ENCODE peak calls at places on chromosomes 12 and 14, in four cellular contexts. P is thyroid gland, U is right lobe of liver, E is body of pancreas. Y is an unnamed sample.

GRCh38 chr12:89831696-89832095 is 123.1 kb upstream of the ATP2B1 start:
- DNase-seq in E (no peak), U (no peak), P (no peak), Y (no peak)

GRCh38 chr12:108881953-108882352 is 2.1 kb downstream of the DAO start:
- DNase-seq in E (no peak), U (no peak), P (no peak), Y (no peak)

GRCh38 chr14:105711841-105712460 is 185.6 kb downstream of the TMEM121 start:
- DNase-seq in E (no peak), P (no peak), U (no peak), Y (no peak)

GRCh38 chr14:99522934-99523660 is 41.9 kb downstream of the CCNK start:
- DNase-seq in U (no peak), E (no peak), P (peak), Y (no peak)

GRCh38 chr12:54363047-54363446 is 1.2 kb downstream of the GPR84 start:
- DNase-seq in E (no peak), U (peak), P (no peak), Y (no peak)

GRCh38 chr12:94941440-94941862 is 62.0 kb downstream of the NDUFA12 start:
- DNase-seq in P (peak), U (no peak), E (peak), Y (no peak)

GRCh38 chr12:82818276-82819035 is 131.8 kb downstream of the TMTC2 start:
- DNase-seq in U (no peak), P (no peak), E (no peak), Y (no peak)

GRCh38 chr12:109757671-109758265 is 44.1 kb downstream of the FAM222A start:
- DNase-seq in E (no peak), U (peak), P (no peak), Y (peak)

GRCh38 chr12:77116277-77116676 is 50.9 kb upstream of the E2F7 start:
- DNase-seq in P (no peak), U (no peak), E (no peak), Y (no peak)

GRCh38 chr12:21962236-21962635 is 21.0 kb upstream of the ABCC9 start:
- DNase-seq in P (no peak), U (no peak), E (no peak), Y (no peak)

GRCh38 chr12:57479376-57480115 is at the start of gene ARHGAP9:
- DNase-seq in E (no peak), P (no peak), U (no peak), Y (no peak)

GRCh38 chr12:47652491-47653234 is 53.2 kb downstream of the RPAP3 start:
- DNase-seq in E (no peak), U (no peak), P (peak), Y (no peak)

GRCh38 chr12:69329669-69330428 is 18.3 kb upstream of the LYZ start:
- DNase-seq in U (no peak), P (no peak), E (no peak), Y (no peak)

GRCh38 chr12:65634061-65634460 is 190.2 kb upstream of the HMGA2 start:
- DNase-seq in E (no peak), U (no peak), P (no peak), Y (no peak)

GRCh38 chr14:105864116-105864515 is 337.7 kb downstream of the TMEM121 start:
- DNase-seq in E (no peak), U (no peak), P (no peak), Y (no peak)

GRCh38 chr14:57508756-57509155 is 15.1 kb upstream of the CCDC198 start:
- DNase-seq in U (no peak), E (no peak), P (no peak), Y (no peak)

GRCh38 chr14:88985654-88986053 is 161.2 kb downstream of the TTC8 start:
- DNase-seq in P (no peak), U (no peak), E (no peak), Y (no peak)

GRCh38 chr12:90938451-90938850 is 16.5 kb downstream of the CCER1 start:
- DNase-seq in P (no peak), E (no peak), U (no peak), Y (no peak)

GRCh38 chr14:29810064-29810463 is 117.6 kb downstream of the PRKD1 start:
- DNase-seq in U (no peak), E (no peak), P (no peak), Y (no peak)

GRCh38 chr14:54316652-54317051 is 80.2 kb upstream of the CDKN3 start:
- DNase-seq in E (no peak), U (no peak), P (no peak), Y (no peak)

GRCh38 chr12:29763301-29763683 is 20.4 kb downstream of the TMTC1 start:
- DNase-seq in U (no peak), E (no peak), P (no peak), Y (no peak)

GRCh38 chr12:14833336-14833735 is 10.0 kb downstream of the ART4 start:
- DNase-seq in P (no peak), U (no peak), E (no peak), Y (no peak)

GRCh38 chr14:101113108-101113612 is 209.6 kb upstream of the RTL1 start:
- DNase-seq in E (peak), U (peak), P (no peak), Y (peak)

GRCh38 chr12:94266390-94266789 is 118.0 kb downstream of the PLXNC1 start:
- DNase-seq in E (no peak), P (no peak), U (no peak), Y (no peak)

GRCh38 chr12:72747460-72747859 is 475.3 kb downstream of the TRHDE start:
- DNase-seq in U (no peak), P (no peak), E (no peak), Y (no peak)

GRCh38 chr14:64298773-64299172 is 4.6 kb upstream of the ESR2 start:
- DNase-seq in P (no peak), E (no peak), U (no peak), Y (no peak)

GRCh38 chr12:62436164-62436503 is 30.5 kb upstream of the MON2 start:
- DNase-seq in U (no peak), E (no peak), P (no peak), Y (no peak)

GRCh38 chr12:56688846-56689113 is 696 bp upstream of the PTGES3 start:
- DNase-seq in E (no peak), U (no peak), P (no peak), Y (no peak)

DNA sequence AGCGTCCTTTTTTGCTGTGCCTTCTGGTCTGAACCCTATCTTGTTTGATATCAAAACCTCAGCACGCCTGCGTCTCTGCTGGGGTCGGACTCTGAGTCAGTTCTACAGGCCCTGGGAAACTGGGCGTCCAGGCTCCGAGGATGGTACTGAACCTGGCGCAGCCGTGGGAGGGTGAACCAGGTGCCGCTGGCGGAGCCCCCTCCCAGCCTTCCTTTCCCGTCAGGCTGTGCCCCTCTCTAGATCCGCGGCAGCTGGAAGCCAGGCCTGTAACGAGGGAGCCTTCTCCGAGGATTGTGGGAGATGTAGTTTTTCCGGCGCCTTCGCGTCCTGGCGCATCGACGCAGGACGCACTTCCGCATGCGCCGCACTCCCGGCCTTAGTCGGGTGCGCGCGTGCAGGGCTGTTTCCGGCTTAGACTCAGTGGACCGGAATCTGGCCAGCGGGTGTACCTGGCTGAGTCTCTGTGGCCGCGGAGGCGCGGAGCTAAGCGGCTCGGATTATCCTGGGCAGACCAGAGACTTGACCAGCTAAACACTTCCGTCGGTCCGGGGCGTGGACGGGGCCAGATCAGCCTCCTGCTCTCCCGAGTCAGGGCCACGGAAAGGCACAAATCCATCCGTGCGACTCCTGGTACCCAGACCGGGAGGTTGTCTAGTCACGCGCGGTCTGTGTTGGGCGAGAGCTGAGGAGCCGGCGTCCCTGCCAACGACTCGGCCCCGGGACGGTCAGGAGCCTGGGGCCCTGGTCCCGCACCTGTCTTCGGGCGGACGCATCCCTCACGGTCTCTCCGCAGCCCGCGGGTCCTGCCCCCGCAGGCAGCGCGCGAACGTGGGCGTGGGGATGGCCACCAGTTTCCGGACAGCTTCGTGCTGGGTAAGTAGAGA is at the start of gene ZNF26:
- DNase-seq in E (peak), U (peak), P (peak), Y (peak)
- TF ChIP-seq POLR2A in E (peak), U (peak), P (peak), Y (no peak)

GRCh38 chr12:123365141-123365917 is 682 bp upstream of the SBNO1 start:
- DNase-seq in P (peak), E (peak), U (peak), Y (peak)
- TF ChIP-seq CTCF in P (peak), E (peak), U (peak), Y (no peak)

DNA sequence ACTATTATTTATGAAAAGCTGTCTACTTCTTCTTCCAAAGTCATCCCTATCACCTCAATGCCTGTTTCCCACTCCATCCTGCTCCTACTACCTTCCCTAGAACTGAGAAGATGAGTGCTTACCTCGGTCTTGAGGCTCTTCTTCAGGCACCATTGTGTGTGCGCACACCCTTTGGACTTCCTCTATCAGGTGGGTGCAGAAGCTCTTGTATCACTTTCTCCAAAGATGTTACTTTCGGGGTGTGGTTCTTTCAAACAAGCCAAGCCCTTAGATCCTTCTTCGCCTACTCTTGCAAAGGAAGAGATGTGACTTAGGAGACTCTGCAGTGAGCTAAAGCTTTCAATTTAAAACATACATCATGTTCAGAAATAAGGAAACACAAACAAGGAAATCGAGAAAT is at the start of gene CLEC4C:
- DNase-seq in E (no peak), P (no peak), U (no peak), Y (no peak)
- TF ChIP-seq POLR2A in E (no peak), P (no peak), U (no peak), Y (no peak)

DNA sequence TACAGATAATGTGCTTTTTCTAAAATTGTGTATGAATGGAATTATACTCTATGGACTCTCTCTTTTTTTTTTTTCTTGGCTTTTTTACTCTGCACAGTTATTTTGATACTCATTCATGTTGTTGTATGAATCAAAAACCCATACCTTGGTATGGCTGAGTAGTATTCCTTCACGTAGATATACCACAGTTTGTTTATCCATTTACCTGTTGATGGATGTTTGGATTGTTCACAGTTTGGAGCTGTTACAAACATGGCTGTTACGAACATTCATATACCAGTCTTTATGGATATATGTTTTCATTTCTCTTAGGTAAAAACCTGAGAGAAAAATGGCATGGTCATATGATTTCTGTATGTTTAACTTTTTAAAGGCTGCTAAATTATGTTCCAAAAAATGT is 43.2 kb downstream of the TMTC3 start:
- DNase-seq in P (no peak), E (no peak), U (no peak), Y (no peak)
- TF ChIP-seq CTCF in P (no peak), E (no peak), U (no peak), Y (no peak)

DNA sequence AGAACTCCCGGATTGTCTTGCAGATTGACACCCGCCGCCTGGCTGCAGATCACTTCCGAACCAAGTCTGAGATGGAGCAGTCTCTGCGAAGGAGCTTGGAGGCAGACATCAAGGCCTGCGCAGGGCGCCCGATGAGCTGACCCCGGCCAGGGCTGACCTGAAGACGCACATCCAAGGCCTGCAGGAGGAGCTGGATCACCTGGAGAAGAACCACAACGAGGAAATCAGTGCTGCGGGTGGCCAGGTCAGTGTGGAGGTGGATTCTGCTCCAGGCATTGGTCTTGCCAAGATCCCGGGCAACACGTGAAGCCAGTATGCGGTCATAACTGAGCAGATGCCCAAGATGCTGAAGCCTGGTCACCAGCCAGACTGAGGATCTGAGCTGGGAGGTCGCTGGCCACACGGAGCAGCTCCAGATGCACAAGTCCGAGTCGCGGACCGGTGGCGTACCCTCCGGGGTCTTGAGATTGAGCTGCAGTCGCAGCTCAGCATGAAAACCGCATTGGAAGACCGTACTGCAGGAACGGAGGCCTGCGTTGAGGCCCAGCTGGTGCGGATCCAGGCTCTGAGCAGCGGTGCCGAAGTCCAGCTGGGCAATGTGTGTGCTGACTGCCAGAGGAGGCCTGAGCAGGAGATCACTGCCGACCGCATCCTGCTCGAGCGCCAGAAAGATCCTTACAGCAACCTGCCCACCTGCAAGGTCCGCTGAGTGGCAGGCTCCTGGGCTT is 12.4 kb upstream of the A2M start:
- DNase-seq in P (no peak), E (no peak), U (peak), Y (no peak)
- TF ChIP-seq POLR2A in P (no peak), E (no peak), U (peak), Y (no peak)

DNA sequence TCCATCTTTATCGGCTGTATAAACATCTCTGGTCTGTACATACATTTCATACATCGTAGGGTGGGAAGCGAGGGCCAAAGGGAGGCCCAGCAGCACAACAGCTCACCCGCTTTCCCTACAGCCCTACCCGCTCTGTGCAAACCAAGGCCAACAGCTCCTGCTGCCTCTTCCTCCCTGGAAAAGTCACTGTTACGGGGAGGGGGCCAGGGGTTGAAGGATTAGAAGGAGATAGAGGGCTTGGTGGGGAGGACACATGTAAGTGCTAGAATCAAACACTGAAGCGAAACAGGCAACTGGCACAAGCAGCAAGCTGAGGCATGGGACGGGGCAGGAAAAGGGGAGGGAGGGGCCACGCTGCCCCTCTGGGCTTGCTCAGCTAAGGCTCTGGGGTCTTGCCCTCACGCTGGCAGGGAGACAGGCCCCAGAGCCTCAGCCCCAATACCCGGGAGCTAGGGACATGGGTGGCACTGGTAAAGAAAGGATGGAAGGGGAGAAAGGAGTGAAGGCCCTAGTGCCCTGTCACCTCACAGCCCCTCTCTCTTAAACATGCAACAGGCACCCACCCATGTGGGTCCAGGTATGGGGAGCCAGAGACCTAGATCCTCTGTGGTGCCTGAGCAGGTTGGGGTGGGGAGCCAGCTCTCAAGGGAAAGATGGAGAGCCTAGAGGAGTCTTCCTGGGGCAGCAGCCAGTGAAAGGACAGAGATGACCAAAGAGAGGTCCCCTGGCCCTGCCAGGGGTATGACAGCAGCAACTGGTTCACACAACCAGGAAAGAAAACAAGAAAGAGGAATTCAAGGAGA is 14.4 kb downstream of the SPRYD3 start:
- DNase-seq in P (no peak), E (no peak), U (no peak), Y (no peak)
- TF ChIP-seq CTCF in P (no peak), E (no peak), U (no peak), Y (no peak)

GRCh38 chr12:52988933-52989332 is 17.3 kb upstream of the EIF4B start:
- DNase-seq in E (no peak), P (no peak), U (no peak), Y (no peak)

GRCh38 chr12:52993558-52993869 is 12.7 kb upstream of the EIF4B start:
- DNase-seq in U (no peak), P (peak), E (no peak), Y (no peak)

GRCh38 chr12:52990206-52990605 is 16.1 kb upstream of the EIF4B start:
- DNase-seq in U (no peak), E (no peak), P (no peak), Y (no peak)

GRCh38 chr12:52992699-52993557 is 13.3 kb upstream of the EIF4B start:
- DNase-seq in E (peak), P (no peak), U (no peak), Y (peak)
- TF ChIP-seq POLR2A in E (no peak), P (no peak), U (no peak), Y (no peak)

GRCh38 chr12:48998497-48999353 is 450 bp downstream of the DDN start:
- DNase-seq in E (no peak), P (no peak), U (no peak), Y (peak)

GRCh38 chr12:48997719-48998496 is 1.3 kb downstream of the DDN start:
- DNase-seq in P (peak), E (no peak), U (no peak), Y (peak)

GRCh38 chr12:48999371-49000131 is at the start of gene DDN:
- DNase-seq in U (no peak), P (no peak), E (peak), Y (peak)

GRCh38 chr12:48995061-48995879 is 3.9 kb downstream of the DDN start:
- DNase-seq in U (peak), E (peak), P (peak), Y (peak)

DNA sequence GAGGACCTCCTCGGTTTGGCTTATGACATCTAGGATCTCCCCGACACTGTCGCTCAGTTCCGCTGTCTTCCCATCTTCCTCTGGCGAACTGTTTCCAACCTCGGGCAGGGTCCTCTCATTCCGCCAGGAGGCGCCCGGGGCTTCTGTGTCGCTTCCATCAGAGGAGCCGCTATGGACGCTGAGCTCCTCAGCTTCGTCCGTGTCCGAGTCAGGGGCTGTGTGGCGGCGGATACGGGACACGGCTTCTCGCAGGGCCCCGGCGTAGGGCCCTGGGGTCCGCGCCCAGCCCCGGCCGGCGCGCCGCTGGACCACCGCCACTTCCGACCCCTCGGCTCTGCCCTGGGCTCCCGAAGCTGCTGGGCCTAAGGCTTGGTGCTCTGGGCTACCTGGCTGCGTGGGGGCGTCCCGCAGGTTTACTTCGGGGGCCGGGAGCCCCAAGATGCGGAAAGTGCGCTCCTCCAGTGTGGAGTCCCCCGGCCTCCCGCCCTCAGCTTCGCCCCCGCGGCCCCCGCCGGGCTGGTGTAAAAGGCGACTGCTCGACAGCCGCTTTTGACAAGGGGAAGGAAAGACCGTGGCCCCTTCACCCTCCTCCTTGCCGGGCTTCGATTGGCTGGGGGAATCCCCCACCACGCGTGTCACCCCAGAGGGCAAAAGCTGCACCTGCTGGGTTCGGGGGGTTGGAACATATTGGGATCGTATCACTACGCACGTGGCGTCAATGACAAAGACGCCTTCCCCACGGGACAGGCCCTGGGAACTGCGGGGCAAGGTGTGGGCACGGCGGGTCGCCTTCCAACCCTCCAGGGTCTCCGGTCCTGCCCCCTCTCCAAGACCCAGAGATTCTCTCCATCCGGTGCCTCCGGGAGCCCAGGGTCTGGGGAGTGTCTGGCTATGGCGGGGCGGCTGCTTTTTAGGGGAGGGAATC is 2.1 kb downstream of the DDN start:
- DNase-seq in P (peak), E (peak), U (peak), Y (peak)
- TF ChIP-seq CTCF in P (peak), E (peak), U (peak), Y (peak)